ENCODE peak calls at places on chromosomes 2 and 18, in four cellular contexts. W is cardiac muscle cell, P is astrocyte of the cerebellum, K is skeletal muscle cell. S is an unnamed sample.

GRCh38 chr18:74994502-74995403 is 214.2 kb downstream of the PTGR3 start:
- DNase-seq in P (no peak), K (no peak), W (peak), S (peak)

GRCh38 chr2:203535784-203536590 is 886 bp upstream of the RAPH1 start:
- DNase-seq in K (no peak), P (peak), W (peak), S (no peak)

GRCh38 chr2:24228470-24228869 is 53.6 kb downstream of the FAM228A start:
- DNase-seq in P (no peak), K (no peak), W (peak), S (peak)

GRCh38 chr2:181458881-181459280 is 1.7 kb downstream of the ITGA4 start:
- DNase-seq in P (no peak), K (no peak), W (no peak), S (no peak)

GRCh38 chr2:46010925-46011490 is 286.2 kb upstream of the EPAS1 start:
- DNase-seq in P (peak), W (peak), K (no peak), S (peak)

GRCh38 chr2:96409543-96410184 is 74.1 kb downstream of the NCAPH start:
- DNase-seq in W (peak), P (peak), K (no peak), S (no peak)

GRCh38 chr2:167294775-167295140 is 406.5 kb downstream of the XIRP2 start:
- DNase-seq in K (no peak), P (peak), W (peak), S (no peak)

GRCh38 chr2:119015849-119016248 is 73.9 kb downstream of the MARCO start:
- DNase-seq in P (no peak), K (no peak), W (no peak), S (no peak)

GRCh38 chr2:174120346-174120745 is 128.0 kb downstream of the OLA1 start:
- DNase-seq in P (no peak), W (no peak), K (no peak), S (no peak)

GRCh38 chr18:72640552-72640951 is 96.4 kb upstream of the CBLN2 start:
- DNase-seq in K (no peak), W (no peak), P (no peak), S (no peak)

GRCh38 chr2:85580206-85580605 is 2.8 kb downstream of the VAMP8 start:
- DNase-seq in P (no peak), K (no peak), W (no peak), S (no peak)

GRCh38 chr2:85579266-85579935 is 2.0 kb downstream of the VAMP8 start:
- DNase-seq in K (no peak), W (no peak), P (no peak), S (no peak)

GRCh38 chr2:85577386-85578242 is at the start of gene VAMP8:
- DNase-seq in P (no peak), K (no peak), W (no peak), S (no peak)

GRCh38 chr2:85577063-85577385 is 362 bp upstream of the VAMP8 start:
- DNase-seq in W (no peak), K (no peak), P (no peak), S (no peak)

GRCh38 chr2:85578243-85579180 is 1.1 kb downstream of the VAMP8 start:
- DNase-seq in K (no peak), W (no peak), P (no peak), S (no peak)
- H3K4me3 ChIP-seq in K (no peak), W (no peak), P (no peak), S (no peak)

DNA sequence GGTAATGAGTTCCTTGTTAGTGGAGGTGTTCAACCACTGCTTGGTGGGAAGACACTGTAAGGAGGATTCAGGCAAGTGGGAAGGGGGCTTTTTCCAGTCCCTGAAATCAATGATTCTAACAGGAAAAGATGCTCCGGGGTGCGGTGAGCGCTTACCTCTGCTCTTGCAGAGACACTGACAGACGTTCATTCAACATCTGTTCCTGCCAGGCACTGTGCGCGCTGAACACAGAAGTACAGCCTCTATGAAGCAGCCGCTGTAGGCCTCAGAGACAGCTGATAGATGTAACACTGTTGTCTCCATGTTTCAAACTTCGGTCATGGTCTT is 738 bp upstream of the CLIP4 start:
- DNase-seq in P (no peak), W (no peak), K (no peak), S (no peak)
- H3K4me3 ChIP-seq in P (no peak), W (no peak), K (no peak), S (peak)

GRCh38 chr2:236172238-236172865 is 4.2 kb upstream of the GBX2 start:
- DNase-seq in W (no peak), K (no peak), P (no peak), S (no peak)

GRCh38 chr2:236169151-236169721 is 1.1 kb upstream of the GBX2 start:
- DNase-seq in P (no peak), W (no peak), K (no peak), S (no peak)

GRCh38 chr2:236171213-236172201 is 3.3 kb upstream of the GBX2 start:
- DNase-seq in W (no peak), P (no peak), K (no peak), S (no peak)

GRCh38 chr2:236169741-236170654 is 1.8 kb upstream of the GBX2 start:
- DNase-seq in K (no peak), P (no peak), W (no peak), S (no peak)

GRCh38 chr2:236170678-236171212 is 2.6 kb upstream of the GBX2 start:
- DNase-seq in P (no peak), W (no peak), K (no peak), S (no peak)
- H3K4me3 ChIP-seq in P (no peak), W (no peak), K (no peak), S (no peak)

GRCh38 chr2:84925336-84925723 is 19.9 kb downstream of the TMSB10 start:
- DNase-seq in W (no peak), K (no peak), P (no peak), S (no peak)

GRCh38 chr2:84923009-84923408 is 17.6 kb downstream of the TMSB10 start:
- DNase-seq in K (no peak), W (no peak), P (no peak), S (no peak)

GRCh38 chr2:84925724-84926376 is 20.4 kb downstream of the TMSB10 start:
- DNase-seq in K (no peak), P (peak), W (peak), S (peak)

GRCh38 chr2:84927275-84927627 is 21.8 kb downstream of the TMSB10 start:
- DNase-seq in K (no peak), P (no peak), W (no peak), S (no peak)

DNA sequence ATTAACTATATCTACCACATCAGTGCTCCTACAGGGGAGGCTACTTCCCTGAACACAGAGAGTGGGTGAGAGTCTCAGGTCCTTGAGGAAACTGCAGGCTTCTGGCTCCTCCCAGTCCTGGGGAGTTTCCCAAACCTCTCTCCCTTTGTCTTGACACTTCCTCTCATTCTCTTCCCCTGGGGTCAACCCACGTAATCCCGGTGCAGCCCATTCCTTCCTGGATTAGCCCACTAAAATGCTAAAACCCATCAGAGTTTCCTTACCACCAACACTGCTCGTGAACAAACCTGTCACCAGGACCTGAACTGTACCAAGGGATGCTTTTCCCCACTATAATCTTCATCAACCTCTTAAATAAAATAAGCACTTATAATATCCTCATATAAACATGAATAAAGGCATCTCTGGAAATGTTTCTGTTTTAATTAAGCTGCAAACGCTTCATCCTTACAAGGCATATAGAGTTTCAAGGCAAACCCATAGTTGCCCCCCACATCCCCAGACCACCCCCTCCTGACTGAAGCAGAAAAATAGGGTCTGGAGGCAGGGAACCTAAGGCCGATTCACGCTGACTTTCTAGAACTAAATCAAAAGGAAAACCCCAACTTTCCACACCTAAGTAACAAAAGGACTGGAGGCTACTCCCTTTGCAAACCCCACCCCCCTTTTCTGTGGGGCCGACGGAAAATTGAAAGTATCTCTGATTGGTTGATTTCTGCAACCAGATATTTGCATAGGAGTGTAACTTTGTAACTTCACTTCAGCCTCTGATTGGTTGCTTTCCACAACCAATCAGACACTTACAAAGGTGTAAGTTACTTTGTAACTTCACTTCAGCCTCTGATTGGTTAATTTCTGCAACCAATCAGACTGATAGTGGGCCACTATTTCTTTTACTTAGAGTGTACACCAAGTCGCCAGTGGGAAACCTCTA is 19.0 kb downstream of the TMSB10 start:
- DNase-seq in W (peak), P (no peak), K (no peak), S (no peak)
- H3K4me3 ChIP-seq in W (no peak), P (no peak), K (no peak), S (no peak)

DNA sequence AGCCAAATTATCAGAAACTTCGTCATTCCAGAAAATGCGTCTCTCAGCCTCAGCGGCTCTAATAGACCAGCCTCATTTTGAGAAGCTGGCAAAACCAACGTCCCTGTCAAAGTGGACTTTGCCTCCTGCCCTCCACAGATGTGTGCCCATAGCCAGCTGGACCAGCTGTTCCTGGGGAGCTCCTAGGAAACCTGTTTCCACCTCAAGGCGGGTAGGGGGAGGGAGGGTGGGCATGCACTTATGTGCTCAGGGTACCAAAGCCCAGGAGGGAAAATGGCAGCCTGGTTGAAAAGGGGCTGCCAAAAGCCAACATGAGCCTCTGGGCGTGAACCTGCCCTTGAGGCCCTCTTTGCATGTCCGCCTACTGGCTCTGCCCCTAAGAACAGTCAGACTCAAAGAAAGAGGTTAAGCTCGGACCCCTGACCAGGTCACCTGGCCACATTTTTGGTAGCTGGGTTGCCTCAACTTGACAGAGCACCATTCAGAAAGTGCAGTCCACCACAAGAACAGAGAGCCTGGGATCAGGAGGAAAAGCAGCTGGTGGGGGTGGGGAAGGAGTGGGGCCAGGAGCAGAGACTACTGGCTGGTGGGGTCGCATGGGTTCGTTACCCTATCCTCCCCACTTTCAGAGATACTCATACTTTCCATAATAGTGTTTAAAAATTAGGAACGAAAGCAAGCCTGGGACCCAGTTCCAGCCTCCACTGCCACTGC is 3.5 kb downstream of the PER2 start:
- DNase-seq in W (no peak), P (no peak), K (no peak), S (no peak)
- H3K4me3 ChIP-seq in W (no peak), P (no peak), K (no peak), S (no peak)

GRCh38 chr2:280655-281110 is 7.2 kb downstream of the ALKAL2 start:
- DNase-seq in K (no peak), P (no peak), W (no peak), S (no peak)
- H3K4me3 ChIP-seq in K (no peak), P (no peak), W (no peak), S (no peak)

GRCh38 chr18:63158012-63158631 is 161.4 kb downstream of the BCL2 start:
- DNase-seq in W (no peak), P (no peak), K (no peak), S (no peak)
- H3K4me3 ChIP-seq in W (no peak), P (no peak), K (no peak), S (no peak)

DNA sequence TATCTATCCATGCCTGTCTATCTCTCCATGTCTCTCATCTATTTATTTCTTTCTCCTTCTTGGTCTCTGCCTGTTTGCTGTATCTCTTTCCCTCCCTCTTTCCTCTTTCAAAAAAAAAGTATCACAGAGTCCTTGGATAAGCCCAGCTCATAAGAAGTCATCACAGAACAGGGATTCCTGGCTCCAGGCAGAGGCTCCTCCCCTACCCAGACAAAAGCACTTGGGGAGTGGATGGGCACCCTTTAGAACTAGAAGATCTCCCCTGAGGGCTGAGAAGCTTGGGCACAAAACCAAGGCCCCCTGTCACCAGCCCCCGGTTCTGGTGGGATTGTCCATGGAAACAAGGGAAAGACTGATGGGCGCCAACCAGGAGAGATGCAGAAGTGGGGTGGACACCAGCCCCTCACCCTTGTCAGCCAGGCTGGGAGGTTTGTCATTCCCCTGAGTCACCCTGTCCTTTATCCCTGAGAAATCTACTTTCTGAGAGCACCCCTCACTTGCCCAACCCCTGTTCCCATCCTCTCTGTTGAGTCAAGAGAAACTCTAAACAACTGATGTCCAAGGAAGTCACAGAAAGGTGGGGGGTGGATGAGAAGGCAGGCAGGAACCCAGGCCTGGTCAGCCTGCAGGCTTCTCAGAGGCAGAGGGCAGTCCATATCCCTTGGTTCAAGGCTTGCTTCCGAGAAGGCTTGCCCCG is 127.1 kb downstream of the TNS1 start:
- DNase-seq in W (no peak), K (no peak), P (no peak), S (no peak)
- H3K4me3 ChIP-seq in W (no peak), K (no peak), P (no peak), S (no peak)

GRCh38 chr2:55051026-55051866 is 995 bp upstream of the RTN4 start:
- DNase-seq in W (peak), K (peak), P (peak), S (peak)

GRCh38 chr2:55052087-55053061 is 2.1 kb upstream of the RTN4 start:
- DNase-seq in P (no peak), W (no peak), K (no peak), S (no peak)

GRCh38 chr2:55054476-55054875 is 4.2 kb upstream of the RTN4 start:
- DNase-seq in K (no peak), W (no peak), P (no peak), S (no peak)

GRCh38 chr2:55056024-55056521 is 5.8 kb upstream of the RTN4 start:
- DNase-seq in P (no peak), K (no peak), W (peak), S (no peak)

GRCh38 chr2:55054076-55054475 is 3.8 kb upstream of the RTN4 start:
- DNase-seq in K (no peak), P (no peak), W (no peak), S (no peak)
- H3K4me3 ChIP-seq in K (no peak), P (no peak), W (no peak), S (no peak)